ENCODE peak calls at places on chromosomes 7 and 10, in seven cellular contexts. P is BE2C, S is fibroblast of mammary gland, G is sigmoid colon, C is HCT116, T is fibroblast of pulmonary artery, Y is BJ. D is an unnamed sample.

GRCh38 chr7:36245900-36246299 is 92.8 kb downstream of the EEPD1 start:
- DNase-seq in Y (no peak), P (no peak), T (no peak), G (no peak), S (no peak), C (no peak), D (no peak)

GRCh38 chr10:14093735-14094484 is 236.8 kb downstream of the FRMD4A start:
- DNase-seq in Y (no peak), G (no peak), C (no peak), S (peak), T (peak), P (no peak), D (peak)

GRCh38 chr10:50360486-50360885 is 109.2 kb upstream of the ASAH2 start:
- DNase-seq in C (no peak), G (no peak), S (peak), P (no peak), Y (no peak), T (peak), D (peak)

GRCh38 chr7:131068604-131069021 is 259.1 kb upstream of the MKLN1 start:
- DNase-seq in P (no peak), G (no peak), T (peak), C (no peak), Y (no peak), S (peak), D (peak)

GRCh38 chr10:77910524-77911145 is 15.9 kb downstream of the DLG5 start:
- DNase-seq in C (no peak), T (no peak), P (no peak), Y (no peak), S (no peak), G (no peak), D (no peak)

GRCh38 chr10:78784454-78785414 is 284.0 kb upstream of the ZMIZ1 start:
- DNase-seq in G (no peak), T (no peak), C (no peak), S (no peak), Y (no peak), P (no peak), D (peak)

GRCh38 chr10:125038637-125039036 is 96.7 kb downstream of the ZRANB1 start:
- DNase-seq in C (peak), P (no peak), Y (no peak), S (no peak), T (no peak), G (no peak), D (no peak)

GRCh38 chr7:105512415-105512814 is 9.7 kb downstream of the PUS7 start:
- DNase-seq in Y (no peak), G (no peak), P (no peak), S (no peak), C (no peak), T (no peak), D (no peak)

GRCh38 chr10:132186488-132187413 is at the start of gene DPYSL4:
- DNase-seq in T (peak), S (no peak), P (no peak), Y (no peak), G (no peak), C (no peak), D (no peak)

GRCh38 chr7:158470336-158470735 is 117.3 kb downstream of the PTPRN2 start:
- DNase-seq in P (no peak), C (no peak), T (no peak), S (no peak), Y (no peak), G (peak), D (no peak)

GRCh38 chr7:119436882-119437281 is 836.1 kb upstream of the KCND2 start:
- DNase-seq in G (no peak), Y (no peak), P (no peak), T (no peak), S (no peak), C (no peak), D (no peak)

GRCh38 chr7:78396190-78396589 is 597.6 kb downstream of the PHTF2 start:
- DNase-seq in S (no peak), G (no peak), T (no peak), C (no peak), P (no peak), Y (no peak), D (no peak)

GRCh38 chr7:103524042-103524907 is 78.3 kb upstream of the SLC26A5 start:
- DNase-seq in P (peak), T (peak), C (peak), S (peak), Y (no peak), G (no peak), D (peak)

GRCh38 chr7:38299275-38299931 is 26.0 kb upstream of the TARP start:
- DNase-seq in P (no peak), G (no peak), T (no peak), S (no peak), Y (no peak), C (no peak), D (no peak)

GRCh38 chr10:78248651-78249464 is 215.2 kb downstream of the RPS24 start:
- DNase-seq in C (no peak), T (peak), Y (peak), P (no peak), S (peak), G (no peak), D (peak)

GRCh38 chr10:8075282-8076260 is 21.1 kb downstream of the GATA3 start:
- DNase-seq in C (no peak), S (no peak), Y (no peak), G (peak), T (no peak), P (no peak), D (no peak)

GRCh38 chr10:26157734-26158133 is 58.8 kb upstream of the GAD2 start:
- DNase-seq in C (no peak), P (no peak), S (no peak), T (no peak), Y (no peak), G (no peak), D (no peak)

GRCh38 chr10:28997736-28998135 is 291.1 kb upstream of the LYZL1 start:
- DNase-seq in Y (no peak), S (no peak), P (no peak), T (peak), G (no peak), C (no peak), D (peak)

GRCh38 chr7:46257766-46258448 is 336.8 kb upstream of the IGFBP3 start:
- DNase-seq in P (no peak), G (no peak), Y (peak), T (peak), S (peak), C (peak), D (peak)

GRCh38 chr10:132109341-132110072 is 43.8 kb downstream of the JAKMIP3 start:
- DNase-seq in G (peak), Y (no peak), P (no peak), T (peak), S (peak), C (no peak), D (peak)

GRCh38 chr7:29194594-29195417 is at the start of gene CHN2:
- DNase-seq in P (peak), T (peak), C (no peak), G (peak), S (peak), Y (no peak), D (peak)

GRCh38 chr7:151859111-151859947 is 17.6 kb downstream of the PRKAG2 start:
- DNase-seq in S (no peak), C (no peak), T (no peak), Y (no peak), P (no peak), G (no peak), D (no peak)

GRCh38 chr10:34275626-34276025 is 539.5 kb downstream of the PARD3 start:
- DNase-seq in P (no peak), Y (peak), S (no peak), T (no peak), C (no peak), G (no peak), D (peak)

GRCh38 chr7:36034020-36034419 is 119.0 kb upstream of the EEPD1 start:
- DNase-seq in Y (no peak), T (no peak), C (no peak), S (peak), P (no peak), G (no peak), D (no peak)

GRCh38 chr10:47277352-47278151 is 22.4 kb upstream of the GDF10 start:
- DNase-seq in G (no peak), P (no peak), C (no peak), S (no peak), T (no peak), Y (no peak), D (no peak)

GRCh38 chr7:116772926-116773749 is 89.2 kb upstream of the CAPZA2 start:
- DNase-seq in S (no peak), G (no peak), P (no peak), T (no peak), Y (no peak), C (no peak), D (no peak)

GRCh38 chr7:21981524-21981923 is 35.8 kb upstream of the CDCA7L start:
- DNase-seq in G (no peak), C (no peak), Y (no peak), P (no peak), S (no peak), T (no peak), D (no peak)

GRCh38 chr7:112743811-112744210 is 46.4 kb downstream of the TMEM168 start:
- DNase-seq in Y (no peak), P (peak), G (no peak), C (no peak), S (no peak), T (no peak), D (no peak)

GRCh38 chr7:136293272-136293671 is 316.1 kb upstream of the MTPN start:
- DNase-seq in P (no peak), G (no peak), T (no peak), Y (no peak), S (no peak), C (no peak), D (no peak)

GRCh38 chr7:126657599-126658358 is 595.0 kb downstream of the GRM8 start:
- DNase-seq in G (no peak), S (no peak), T (no peak), Y (no peak), P (no peak), C (no peak), D (no peak)

GRCh38 chr10:24981161-24981710 is 28.8 kb upstream of the PRTFDC1 start:
- DNase-seq in P (no peak), C (no peak), Y (no peak), T (peak), S (no peak), G (no peak), D (peak)

GRCh38 chr7:23802720-23803397 is 92.8 kb downstream of the STK31 start:
- DNase-seq in C (no peak), G (no peak), S (no peak), T (no peak), P (no peak), Y (no peak), D (no peak)

GRCh38 chr10:102123223-102123622 is 3.1 kb upstream of the LDB1 start:
- DNase-seq in T (no peak), S (no peak), G (no peak), Y (no peak), P (no peak), C (no peak), D (no peak)

GRCh38 chr10:102120142-102120986 is at the start of gene LDB1:
- DNase-seq in C (peak), G (peak), S (peak), Y (no peak), T (peak), P (peak), D (peak)

GRCh38 chr10:102120987-102121738 is 995 bp upstream of the LDB1 start:
- DNase-seq in P (peak), G (peak), C (no peak), S (peak), T (peak), Y (no peak), D (peak)

GRCh38 chr10:102122450-102122849 is 2.3 kb upstream of the LDB1 start:
- DNase-seq in S (no peak), P (no peak), C (no peak), G (no peak), T (no peak), Y (no peak), D (no peak)

DNA sequence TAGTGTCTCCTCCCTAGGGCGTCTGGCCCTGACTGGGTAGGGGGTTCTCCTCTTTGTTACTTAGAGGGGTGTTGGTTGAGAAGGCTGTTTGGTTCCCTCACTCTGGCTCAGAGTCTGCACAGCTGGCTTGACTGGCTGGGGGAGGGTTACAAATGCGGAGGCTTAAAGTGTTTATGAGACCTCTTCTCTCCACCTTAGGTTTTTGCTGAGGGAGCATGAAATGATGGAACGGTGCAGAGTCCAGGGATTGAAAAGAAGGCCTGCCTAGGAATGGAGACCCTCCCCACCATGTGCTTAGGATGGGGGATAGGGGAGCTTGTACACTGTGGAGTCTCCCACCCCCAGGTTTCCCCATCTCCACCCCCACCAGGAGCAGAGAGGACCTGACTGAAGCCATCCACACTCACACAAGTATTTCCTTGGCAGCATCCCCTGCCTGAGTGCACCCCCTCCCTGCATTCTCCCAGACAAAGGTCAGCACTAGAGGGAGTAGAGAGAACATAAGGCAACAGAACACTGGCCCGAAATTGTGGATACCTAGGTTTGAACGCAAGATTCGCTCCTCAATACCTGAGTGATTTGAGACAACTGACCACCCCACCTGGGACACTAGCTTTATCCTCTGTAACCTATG is 1.7 kb upstream of the LDB1 start:
- DNase-seq in S (peak), T (peak), P (no peak), G (peak), C (no peak), Y (no peak), D (peak)
- H3K4me3 ChIP-seq in S (no peak), T (peak), P (no peak), G (peak), C (no peak), Y (peak), D (peak)

GRCh38 chr7:32761451-32762320 is 129.9 kb downstream of the KBTBD2 start:
- DNase-seq in G (peak), P (peak), S (no peak), C (no peak), T (no peak), Y (no peak), D (no peak)

GRCh38 chr7:32762321-32762669 is 129.3 kb downstream of the KBTBD2 start:
- DNase-seq in C (no peak), P (no peak), Y (no peak), T (no peak), S (no peak), G (no peak), D (no peak)

GRCh38 chr7:32762894-32763293 is 128.7 kb downstream of the KBTBD2 start:
- DNase-seq in T (no peak), S (no peak), G (no peak), C (no peak), Y (no peak), P (no peak), D (no peak)

DNA sequence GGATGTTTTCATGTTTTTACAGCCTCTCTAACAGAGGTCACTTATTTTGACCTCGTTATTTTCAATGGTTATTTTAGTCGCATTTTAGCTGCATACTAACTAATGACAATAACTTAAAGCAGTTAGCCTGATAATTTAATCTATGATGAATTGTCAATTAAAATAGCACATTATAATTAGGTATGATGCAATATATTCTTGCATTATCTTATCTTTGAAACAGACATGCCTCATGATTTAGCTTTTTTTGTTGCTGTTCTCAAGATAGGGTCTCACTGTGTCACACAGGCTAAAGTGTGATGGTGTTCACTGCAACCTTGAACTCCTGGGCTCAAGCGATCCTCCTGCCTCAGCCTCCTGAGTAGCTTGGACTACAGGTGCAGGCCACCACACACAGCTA is 126.4 kb downstream of the KBTBD2 start:
- DNase-seq in P (no peak), G (no peak), T (no peak), C (no peak), S (no peak), Y (no peak), D (no peak)
- TF ChIP-seq CTCF in P (no peak), G (no peak), T (no peak), C (no peak), S (no peak), Y (no peak), D (no peak)

GRCh38 chr10:100742936-100743335 is 2.4 kb upstream of the PAX2 start:
- DNase-seq in Y (no peak), P (no peak), C (no peak), T (no peak), S (no peak), G (peak), D (no peak)

GRCh38 chr10:100742067-100742771 is 3.2 kb upstream of the PAX2 start:
- DNase-seq in S (no peak), P (no peak), C (no peak), T (no peak), G (peak), Y (no peak), D (no peak)

GRCh38 chr10:100744136-100744979 is 1.0 kb upstream of the PAX2 start:
- DNase-seq in S (no peak), G (peak), P (no peak), Y (no peak), T (no peak), C (no peak), D (no peak)

GRCh38 chr10:100744980-100745881 is at the start of gene PAX2:
- DNase-seq in P (no peak), T (no peak), C (peak), G (peak), S (no peak), Y (no peak), D (no peak)

DNA sequence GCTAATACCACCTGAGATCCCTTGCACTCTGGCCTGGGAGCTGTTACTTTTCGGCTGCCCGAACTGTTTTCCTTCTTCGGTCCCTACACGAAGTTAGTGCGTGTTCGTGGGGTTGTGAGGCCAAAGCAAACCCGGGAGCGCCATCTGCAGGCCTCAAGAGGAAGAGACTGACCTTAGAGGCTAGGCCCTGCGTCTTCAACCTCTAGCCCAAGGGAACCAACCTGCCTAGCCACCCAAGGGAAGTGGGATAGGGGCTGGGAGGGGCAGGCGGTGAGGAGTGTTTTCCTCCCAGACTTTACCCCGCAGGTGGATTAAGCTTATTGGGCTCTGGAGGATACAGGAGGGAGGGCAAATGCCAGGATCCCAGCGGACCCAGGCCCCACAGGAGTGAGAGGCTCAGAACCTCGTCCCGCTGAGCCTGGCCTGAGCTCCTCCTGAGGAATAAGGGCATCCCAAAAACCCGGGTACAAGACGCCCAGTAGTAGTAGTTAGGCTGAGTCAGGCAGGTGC is 1.7 kb upstream of the PAX2 start:
- DNase-seq in S (peak), Y (no peak), C (peak), P (peak), T (peak), G (peak), D (peak)
- H3K4me3 ChIP-seq in S (no peak), Y (no peak), C (no peak), P (no peak), T (no peak), G (no peak), D (no peak)

GRCh38 chr10:61904711-61905445 is 3.4 kb downstream of the ARID5B start:
- DNase-seq in Y (no peak), T (peak), G (no peak), P (peak), C (no peak), S (peak), D (peak)
- TF ChIP-seq CTCF in Y (peak), T (peak), G (no peak), P (peak), C (peak), S (peak), D (peak)

GRCh38 chr7:92831716-92832622 is 4.4 kb downstream of the CDK6 start:
- DNase-seq in S (peak), P (peak), T (peak), G (no peak), C (no peak), Y (peak), D (peak)

GRCh38 chr7:92830047-92830446 is 6.3 kb downstream of the CDK6 start:
- DNase-seq in G (no peak), C (no peak), S (no peak), P (no peak), Y (no peak), T (no peak), D (no peak)

GRCh38 chr7:92833024-92833765 is 3.2 kb downstream of the CDK6 start:
- DNase-seq in S (peak), P (peak), T (peak), C (peak), Y (no peak), G (peak), D (peak)

GRCh38 chr7:92832623-92833023 is 3.8 kb downstream of the CDK6 start:
- DNase-seq in G (no peak), Y (no peak), S (no peak), T (no peak), P (no peak), C (no peak), D (no peak)

DNA sequence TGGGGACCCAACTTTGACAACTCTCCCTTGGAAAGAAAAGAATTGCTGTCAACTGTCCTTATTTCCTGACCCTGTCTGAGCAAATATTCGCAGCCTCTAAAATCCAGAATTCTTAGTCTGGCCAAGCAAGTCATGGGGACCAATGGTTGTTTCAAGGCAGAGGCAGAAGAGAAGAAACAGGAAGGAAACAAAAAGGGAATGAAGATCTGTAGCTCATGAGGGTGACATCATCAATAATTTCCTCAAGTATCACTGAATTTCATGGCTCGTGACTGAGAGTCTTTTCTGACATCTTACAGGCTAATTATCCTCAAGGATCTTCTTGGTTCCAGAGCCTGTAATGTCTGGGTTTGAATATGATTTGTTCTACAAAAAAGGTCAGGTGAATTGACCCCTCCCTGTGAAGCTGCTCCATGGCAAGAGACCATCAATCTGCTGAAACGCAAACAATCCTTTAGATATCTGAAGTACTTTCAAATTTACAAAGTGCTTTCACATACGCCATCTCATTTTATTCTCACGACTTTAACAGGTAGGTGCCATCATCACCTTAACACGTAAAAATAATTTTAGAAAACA is 5.8 kb downstream of the CDK6 start:
- DNase-seq in T (no peak), C (no peak), P (no peak), G (no peak), S (no peak), Y (no peak), D (no peak)
- H3K4me3 ChIP-seq in T (no peak), C (no peak), P (peak), G (no peak), S (no peak), Y (no peak), D (no peak)